ENCODE peak calls at places on chromosomes 4 and X, in four cellular contexts. One of them, this sample, is unnamed.

GRCh38 chrX:135324463-135324862 is 15.2 kb downstream of the ETDC start:
- DNase-seq in BJ: no peak
- DNase-seq in right lobe of liver: no peak
- DNase-seq in EH: no peak
- DNase-seq in this sample: no peak

GRCh38 chr4:89837385-89837995 is 529 bp upstream of the SNCA start:
- DNase-seq in EH: peak
- DNase-seq in BJ: no peak
- DNase-seq in right lobe of liver: no peak
- DNase-seq in this sample: peak

GRCh38 chr4:37008199-37008598 is 236.3 kb upstream of the NWD2 start:
- DNase-seq in right lobe of liver: no peak
- DNase-seq in BJ: no peak
- DNase-seq in EH: no peak
- DNase-seq in this sample: no peak

GRCh38 chrX:132092439-132093065 is 35.3 kb downstream of the FRMD7 start:
- DNase-seq in right lobe of liver: no peak
- DNase-seq in BJ: peak
- DNase-seq in EH: peak
- DNase-seq in this sample: peak

GRCh38 chr4:7912826-7913225 is 26.8 kb downstream of the AFAP1 start:
- DNase-seq in BJ: no peak
- DNase-seq in EH: peak
- DNase-seq in right lobe of liver: no peak
- DNase-seq in this sample: no peak

GRCh38 chr4:25163216-25163615 is 3.0 kb upstream of the SEPSECS start:
- DNase-seq in BJ: no peak
- DNase-seq in right lobe of liver: no peak
- DNase-seq in EH: no peak
- DNase-seq in this sample: no peak

GRCh38 chrX:22652596-22652995 is 347.2 kb upstream of the DDX53 start:
- DNase-seq in EH: peak
- DNase-seq in right lobe of liver: no peak
- DNase-seq in BJ: no peak
- DNase-seq in this sample: peak

GRCh38 chr4:87375719-87376291 is 15.2 kb downstream of the HSD17B11 start:
- DNase-seq in BJ: peak
- DNase-seq in right lobe of liver: no peak
- DNase-seq in EH: peak
- DNase-seq in this sample: peak

GRCh38 chrX:120429776-120430535 is 39.1 kb downstream of the LAMP2 start:
- DNase-seq in right lobe of liver: no peak
- DNase-seq in BJ: no peak
- DNase-seq in EH: no peak
- DNase-seq in this sample: peak

GRCh38 chr4:39970559-39971270 is 7.0 kb downstream of the PDS5A start:
- DNase-seq in BJ: no peak
- DNase-seq in right lobe of liver: no peak
- DNase-seq in EH: peak
- DNase-seq in this sample: peak

GRCh38 chr4:113292371-113293042 is 243.1 kb downstream of the ANK2 start:
- DNase-seq in EH: peak
- DNase-seq in BJ: no peak
- DNase-seq in right lobe of liver: no peak
- DNase-seq in this sample: peak

GRCh38 chr4:122313001-122313400 is 65.8 kb upstream of the ADAD1 start:
- DNase-seq in right lobe of liver: no peak
- DNase-seq in EH: peak
- DNase-seq in BJ: no peak
- DNase-seq in this sample: no peak

GRCh38 chr4:86670739-86671138 is 76.6 kb downstream of the PTPN13 start:
- DNase-seq in BJ: peak
- DNase-seq in right lobe of liver: no peak
- DNase-seq in EH: peak
- DNase-seq in this sample: no peak